ENCODE peak calls at places on chromosome 16, in five cellular contexts. G is activated gamma-delta T cell treated with anti-CD3 and anti-CD28 coated beads, Interleukin-2, amount 50 U/mL, for 16 hours; J is stimulated activated CD4-positive, alpha-beta T cell treated with anti-CD3 and anti-CD28 coated beads, TNF-alpha, amount 100 ng/mL, for 24 hours; F is NCI-H2029; V is activated naive CD4-positive, alpha-beta T cell treated with anti-CD3 and anti-CD28 coated beads, Interleukin-2, amount 10 ng/mL, durations not matched to agents 7 days and 5 days. R is an unnamed sample.

GRCh38 chr16:84565669-84566495 is 52.0 kb downstream of the COTL1 start:
- DNase-seq in G (no peak), J (no peak), F (no peak), V (no peak), R (no peak)

GRCh38 chr16:27437946-27438345 is 36.0 kb downstream of the IL21R start:
- DNase-seq in G (no peak), J (no peak), F (no peak), V (no peak), R (peak)

GRCh38 chr16:70576431-70577255 is 53.0 kb downstream of the SF3B3 start:
- DNase-seq in G (no peak), J (no peak), F (no peak), V (no peak), R (no peak)

GRCh38 chr16:63737633-63738032 is 1384.2 kb downstream of the CDH11 start:
- DNase-seq in G (no peak), J (no peak), F (no peak), V (no peak), R (no peak)

GRCh38 chr16:83393196-83393981 is 414.4 kb upstream of the HSBP1 start:
- DNase-seq in G (no peak), J (no peak), F (no peak), V (no peak), R (no peak)

GRCh38 chr16:85798283-85798776 is 1.0 kb downstream of the EMC8 start:
- DNase-seq in G (no peak), J (no peak), F (no peak), V (no peak), R (no peak)

GRCh38 chr16:12111223-12111622 is 134.7 kb downstream of the SNX29 start:
- DNase-seq in G (no peak), J (no peak), F (no peak), V (no peak), R (no peak)

GRCh38 chr16:381788-382717 is at the start of gene PGAP6:
- DNase-seq in G (peak), J (peak), F (peak), V (peak), R (peak)

GRCh38 chr16:23504076-23504452 is 6.2 kb downstream of the GGA2 start:
- DNase-seq in G (no peak), J (no peak), F (no peak), V (no peak), R (no peak)

GRCh38 chr16:82882982-82883863 is 256.5 kb downstream of the CDH13 start:
- DNase-seq in G (no peak), J (no peak), F (no peak), V (no peak), R (no peak)

GRCh38 chr16:80569440-80570105 is 28.8 kb downstream of the DYNLRB2 start:
- DNase-seq in G (peak), J (peak), F (no peak), V (peak), R (no peak)

GRCh38 chr16:90040152-90041023 is 21.1 kb upstream of the DBNDD1 start:
- DNase-seq in G (no peak), J (no peak), F (no peak), V (no peak), R (no peak)

GRCh38 chr16:49282690-49283375 is 1.2 kb upstream of the CBLN1 start:
- DNase-seq in G (no peak), J (no peak), F (peak), V (no peak), R (no peak)